ENCODE peak calls at places on chromosomes 7 and 10, in seven cellular contexts. S is natural killer cell; H is K562; D is omental fat pad; P is naive thymus-derived CD4-positive, alpha-beta T cell; J is T-helper 17 cell; Z is lower lobe of right lung. W is an unnamed sample.

GRCh38 chr7:74226633-74227032 is 16.8 kb downstream of the LAT2 start:
- ATAC-seq in S (no peak), H (no peak), D (no peak), Z (peak; percentile 71), P (peak; percentile 56), J (no peak), W (no peak)

GRCh38 chr10:31064334-31064733 is 32.7 kb upstream of the ZNF438 start:
- ATAC-seq in S (no peak), J (no peak), H (no peak), Z (no peak), P (no peak), D (peak; percentile 23), W (peak; percentile 80)

GRCh38 chr7:142933624-142934023 is at the start of gene TRPV5:
- ATAC-seq in J (no peak), P (no peak), Z (no peak), S (no peak), D (no peak), H (no peak), W (no peak)

GRCh38 chr7:18408461-18408860 is 87.1 kb upstream of the HDAC9 start:
- ATAC-seq in P (no peak), Z (no peak), S (no peak), D (no peak), J (no peak), H (no peak), W (no peak)

GRCh38 chr10:68828833-68829232 is 1.5 kb downstream of the STOX1 start:
- ATAC-seq in H (no peak), J (no peak), P (no peak), S (no peak), D (no peak), Z (no peak), W (no peak)

GRCh38 chr7:44201813-44202212 is 1.0 kb downstream of the YKT6 start:
- ATAC-seq in Z (no peak), H (no peak), S (no peak), P (no peak), D (no peak), J (no peak), W (no peak)

GRCh38 chr10:16799621-16800020 is 17.6 kb downstream of the RSU1 start:
- ATAC-seq in D (no peak), Z (no peak), J (no peak), S (no peak), P (no peak), H (no peak), W (no peak)

GRCh38 chr7:105389090-105389650 is 449 bp upstream of the SRPK2 start:
- ATAC-seq in J (peak; percentile 44), Z (peak; percentile 72), S (no peak), P (peak; percentile 33), D (peak; percentile 58), H (peak; percentile 69), W (peak; percentile 59)

GRCh38 chr10:133474027-133474426 is 20.3 kb downstream of the SCART1 start:
- ATAC-seq in S (peak; percentile 37), H (no peak), Z (no peak), J (no peak), D (no peak), P (no peak), W (no peak)

GRCh38 chr7:156121434-156121833 is 309.2 kb upstream of the SHH start:
- ATAC-seq in J (no peak), Z (no peak), S (no peak), H (no peak), D (no peak), P (no peak), W (no peak)

GRCh38 chr10:61775111-61775510 is 112.4 kb downstream of the CABCOCO1 start:
- ATAC-seq in D (no peak), Z (no peak), P (no peak), H (no peak), J (no peak), S (no peak), W (no peak)

GRCh38 chr7:40437498-40437897 is 302.7 kb downstream of the SUGCT start:
- ATAC-seq in H (no peak), J (no peak), D (no peak), Z (peak; percentile 42), P (no peak), S (no peak), W (peak; percentile 89)

GRCh38 chr7:17532861-17533404 is 234.5 kb downstream of the AHR start:
- ATAC-seq in P (peak; percentile 50), J (no peak), D (no peak), Z (peak; percentile 74), S (no peak), H (no peak), W (no peak)

GRCh38 chr7:2717293-2717904 is 29.4 kb downstream of the AMZ1 start:
- ATAC-seq in J (no peak), P (peak; percentile 33), D (no peak), Z (peak; percentile 57), S (no peak), H (peak; percentile 87), W (peak; percentile 46)

GRCh38 chr10:8150401-8150905 is 96.0 kb downstream of the GATA3 start:
- ATAC-seq in D (no peak), P (no peak), Z (no peak), S (no peak), J (no peak), H (no peak), W (no peak)

GRCh38 chr10:36280396-36280795 is 638.3 kb upstream of the FZD8 start:
- ATAC-seq in H (no peak), J (no peak), D (no peak), S (no peak), P (no peak), Z (no peak), W (no peak)

GRCh38 chr10:31706921-31707571 is 221.6 kb downstream of the ARHGAP12 start:
- ATAC-seq in Z (peak; percentile 83), D (peak; percentile 18), S (peak; percentile 43), H (no peak), P (peak; percentile 73), J (peak; percentile 20), W (peak; percentile 76)

GRCh38 chr7:107152011-107152410 is 16.8 kb upstream of the HBP1 start:
- ATAC-seq in Z (no peak), S (no peak), P (no peak), H (no peak), D (peak; percentile 51), J (no peak), W (no peak)

GRCh38 chr7:150356265-150356897 is 12.2 kb upstream of the REPIN1 start:
- ATAC-seq in P (peak; percentile 59), H (peak; percentile 52), D (no peak), S (no peak), J (peak; percentile 23), Z (peak; percentile 8), W (no peak)

GRCh38 chr7:115406216-115406615 is 484.3 kb downstream of the MDFIC start:
- ATAC-seq in H (no peak), S (no peak), P (no peak), D (no peak), Z (no peak), J (no peak), W (no peak)

GRCh38 chr10:47179291-47179647 is 120.7 kb upstream of the GDF10 start:
- ATAC-seq in H (no peak), S (no peak), D (no peak), J (no peak), P (peak; percentile 38), Z (no peak), W (no peak)

GRCh38 chr7:140484951-140485350 is 5.6 kb upstream of the MKRN1 start:
- ATAC-seq in H (no peak), Z (no peak), P (no peak), J (no peak), D (no peak), S (no peak), W (no peak)

GRCh38 chr7:127598318-127598717 is 4.8 kb downstream of the FSCN3 start:
- ATAC-seq in J (no peak), S (no peak), H (peak; percentile 85), P (no peak), D (no peak), Z (no peak), W (no peak)

GRCh38 chr7:104900525-104900924 is 113.5 kb upstream of the KMT2E start:
- ATAC-seq in J (no peak), D (no peak), P (no peak), Z (no peak), S (no peak), H (no peak), W (no peak)

GRCh38 chr7:84002348-84002747 is 192.2 kb downstream of the SEMA3A start:
- ATAC-seq in H (no peak), Z (no peak), J (no peak), P (no peak), S (no peak), D (no peak), W (no peak)

GRCh38 chr10:108082596-108082995 is 918.1 kb upstream of the SORCS1 start:
- ATAC-seq in D (no peak), P (no peak), S (no peak), Z (no peak), H (no peak), J (no peak), W (no peak)

GRCh38 chr7:156380261-156380660 is 260.3 kb upstream of the RNF32 start:
- ATAC-seq in J (no peak), P (no peak), D (no peak), H (no peak), S (no peak), Z (peak; percentile 89), W (no peak)

GRCh38 chr7:130897515-130898419 is 163.8 kb upstream of the KLF14 start:
- ATAC-seq in S (peak; percentile 16), P (peak; percentile 5), J (peak; percentile 10), H (no peak), D (no peak), Z (no peak), W (no peak)

GRCh38 chr7:24781106-24781505 is 23.8 kb upstream of the GSDME start:
- ATAC-seq in J (no peak), D (no peak), S (peak; percentile 40), P (peak; percentile 75), Z (peak; percentile 80), H (no peak), W (no peak)

GRCh38 chr7:94223375-94224084 is 171.2 kb upstream of the COL1A2 start:
- ATAC-seq in Z (no peak), D (peak; percentile 68), P (no peak), H (no peak), S (no peak), J (no peak), W (no peak)

GRCh38 chr7:52362521-52362920 is 672.9 kb upstream of the POM121L12 start:
- ATAC-seq in P (no peak), H (no peak), D (no peak), S (no peak), J (no peak), Z (no peak), W (no peak)

GRCh38 chr7:127619681-127620405 is 1.9 kb upstream of the PAX4 start:
- ATAC-seq in S (no peak), P (no peak), D (no peak), Z (no peak), H (no peak), J (no peak), W (no peak)

GRCh38 chr10:129438024-129438423 is 29.0 kb upstream of the MGMT start:
- ATAC-seq in P (no peak), S (no peak), D (no peak), Z (no peak), H (no peak), J (no peak), W (no peak)

GRCh38 chr10:6543431-6544005 is 36.6 kb downstream of the PRKCQ start:
- ATAC-seq in J (peak; percentile 89), Z (peak; percentile 46), P (peak; percentile 87), H (no peak), S (peak; percentile 62), D (no peak), W (no peak)

GRCh38 chr7:101644879-101645278 is 15.8 kb upstream of the MYL10 start:
- ATAC-seq in Z (peak; percentile 58), S (no peak), D (no peak), P (no peak), H (no peak), J (no peak), W (no peak)

GRCh38 chr10:22479419-22479818 is 134.1 kb downstream of the SPAG6 start:
- ATAC-seq in H (peak; percentile 90), Z (no peak), S (no peak), D (no peak), J (no peak), P (no peak), W (no peak)

GRCh38 chr7:55043691-55044090 is 24.9 kb downstream of the EGFR start:
- ATAC-seq in D (no peak), J (no peak), H (no peak), P (no peak), Z (peak; percentile 75), S (no peak), W (no peak)